ENCODE peak calls at places on chromosomes 16 and 17, in six cellular contexts. N, W, P, H, F and X are unnamed samples.

GRCh38 chr17:59028328-59028727 is 78.4 kb downstream of the TRIM37 start:
- DNase-seq in F (no peak), P (no peak), N (no peak), W (no peak), H (no peak), X (no peak)

GRCh38 chr16:88924834-88925539 is 52.0 kb downstream of the CBFA2T3 start:
- DNase-seq in F (no peak), N (peak), W (peak), H (peak), P (peak), X (peak)

GRCh38 chr16:86668136-86668535 is 89.8 kb downstream of the FOXL1 start:
- DNase-seq in P (no peak), W (no peak), F (no peak), H (no peak), N (no peak), X (no peak)

GRCh38 chr16:2436110-2436509 is 6.9 kb downstream of the CCNF start:
- DNase-seq in N (no peak), W (no peak), F (no peak), H (no peak), P (no peak), X (no peak)

GRCh38 chr17:77592503-77592902 is 366.0 kb upstream of the TNRC6C start:
- DNase-seq in H (no peak), W (no peak), N (no peak), P (no peak), F (peak), X (no peak)

GRCh38 chr17:36602030-36602737 is 801 bp downstream of the MRM1 start:
- DNase-seq in F (peak), N (no peak), W (no peak), P (no peak), H (no peak), X (no peak)

GRCh38 chr17:56478836-56479447 is 114.6 kb upstream of the NOG start:
- DNase-seq in H (no peak), W (no peak), F (no peak), N (no peak), P (no peak), X (no peak)

GRCh38 chr17:29687601-29688000 is 64.9 kb upstream of the CORO6 start:
- DNase-seq in N (no peak), F (no peak), P (no peak), W (no peak), H (no peak), X (no peak)

GRCh38 chr17:78890111-78890897 is 12.7 kb downstream of the CEP295NL start:
- DNase-seq in F (no peak), N (no peak), H (peak), W (no peak), P (peak), X (no peak)

GRCh38 chr17:80030730-80031410 is 4.8 kb downstream of the TBC1D16 start:
- DNase-seq in F (peak), H (no peak), P (no peak), W (no peak), N (peak), X (no peak)

GRCh38 chr16:10981697-10982216 is 37.4 kb downstream of the CLEC16A start:
- DNase-seq in N (no peak), W (no peak), H (no peak), P (peak), F (no peak), X (no peak)

GRCh38 chr17:15475620-15476354 is 8.4 kb upstream of the CDRT4 start:
- DNase-seq in F (no peak), N (no peak), H (no peak), W (peak), P (no peak), X (no peak)

GRCh38 chr16:88700636-88701482 is 5.3 kb downstream of the RNF166 start:
- DNase-seq in H (peak), N (no peak), W (peak), P (peak), F (no peak), X (peak)